ENCODE peak calls at places on chromosome 2, in seven cellular contexts. One of them, this sample, is unnamed.
A peak's percentile ranks its signal among the peaks of the same experiment; 100 is the strongest.

GRCh38 chr2:173401716-173402326 is 47.1 kb downstream of the CDCA7 start:
- DNase-seq in CD8-positive, alpha-beta T cell: no peak
- DNase-seq in tibial artery: no peak
- DNase-seq in mucosa of descending colon: no peak
- DNase-seq in uterus: no peak
- DNase-seq in CD8-positive, alpha-beta memory T cell: no peak
- DNase-seq in GM23248: peak; percentile 36
- DNase-seq in this sample: no peak

GRCh38 chr2:170991398-170992185 is 62.5 kb downstream of the GORASP2 start:
- DNase-seq in CD8-positive, alpha-beta T cell: no peak
- DNase-seq in tibial artery: no peak
- DNase-seq in mucosa of descending colon: no peak
- DNase-seq in uterus: no peak
- DNase-seq in CD8-positive, alpha-beta memory T cell: no peak
- DNase-seq in GM23248: no peak
- DNase-seq in this sample: no peak

GRCh38 chr2:10449481-10449831 is 1.3 kb upstream of the ODC1 start:
- DNase-seq in CD8-positive, alpha-beta T cell: no peak
- DNase-seq in tibial artery: no peak
- DNase-seq in mucosa of descending colon: no peak
- DNase-seq in uterus: no peak
- DNase-seq in CD8-positive, alpha-beta memory T cell: no peak
- DNase-seq in GM23248: no peak
- DNase-seq in this sample: no peak

GRCh38 chr2:31335921-31336570 is 78.5 kb downstream of the XDH start:
- DNase-seq in CD8-positive, alpha-beta T cell: no peak
- DNase-seq in tibial artery: no peak
- DNase-seq in mucosa of descending colon: no peak
- DNase-seq in uterus: no peak
- DNase-seq in CD8-positive, alpha-beta memory T cell: no peak
- DNase-seq in GM23248: peak; percentile 83
- DNase-seq in this sample: peak; percentile 73

GRCh38 chr2:70926042-70926441 is 9.7 kb upstream of the ATP6V1B1 start:
- DNase-seq in CD8-positive, alpha-beta T cell: no peak
- DNase-seq in tibial artery: no peak
- DNase-seq in mucosa of descending colon: no peak
- DNase-seq in uterus: no peak
- DNase-seq in CD8-positive, alpha-beta memory T cell: no peak
- DNase-seq in GM23248: no peak
- DNase-seq in this sample: no peak

GRCh38 chr2:149575277-149575676 is 12.3 kb downstream of the MMADHC start:
- DNase-seq in CD8-positive, alpha-beta T cell: no peak
- DNase-seq in tibial artery: no peak
- DNase-seq in mucosa of descending colon: no peak
- DNase-seq in uterus: no peak
- DNase-seq in CD8-positive, alpha-beta memory T cell: no peak
- DNase-seq in GM23248: no peak
- DNase-seq in this sample: no peak

GRCh38 chr2:163594572-163594971 is 141.2 kb downstream of the FIGN start:
- DNase-seq in CD8-positive, alpha-beta T cell: no peak
- DNase-seq in tibial artery: no peak
- DNase-seq in mucosa of descending colon: no peak
- DNase-seq in uterus: no peak
- DNase-seq in CD8-positive, alpha-beta memory T cell: no peak
- DNase-seq in GM23248: no peak
- DNase-seq in this sample: no peak

GRCh38 chr2:54456526-54457325 is 599 bp downstream of the SPTBN1 start:
- DNase-seq in CD8-positive, alpha-beta T cell: no peak
- DNase-seq in tibial artery: no peak
- DNase-seq in mucosa of descending colon: no peak
- DNase-seq in uterus: peak; percentile 46
- DNase-seq in CD8-positive, alpha-beta memory T cell: no peak
- DNase-seq in GM23248: peak; percentile 71
- DNase-seq in this sample: peak; percentile 63

GRCh38 chr2:85844486-85844885 is 44.3 kb downstream of the ST3GAL5 start:
- DNase-seq in CD8-positive, alpha-beta T cell: no peak
- DNase-seq in tibial artery: no peak
- DNase-seq in mucosa of descending colon: no peak
- DNase-seq in uterus: no peak
- DNase-seq in CD8-positive, alpha-beta memory T cell: no peak
- DNase-seq in GM23248: no peak
- DNase-seq in this sample: no peak

GRCh38 chr2:201357216-201357615 is at the start of gene FLACC1:
- DNase-seq in CD8-positive, alpha-beta T cell: no peak
- DNase-seq in tibial artery: no peak
- DNase-seq in mucosa of descending colon: no peak
- DNase-seq in uterus: no peak
- DNase-seq in CD8-positive, alpha-beta memory T cell: no peak
- DNase-seq in GM23248: peak; percentile 51
- DNase-seq in this sample: no peak

GRCh38 chr2:137659616-137660015 is 304.7 kb upstream of the HNMT start:
- DNase-seq in CD8-positive, alpha-beta T cell: no peak
- DNase-seq in tibial artery: no peak
- DNase-seq in mucosa of descending colon: peak; percentile 30
- DNase-seq in uterus: no peak
- DNase-seq in CD8-positive, alpha-beta memory T cell: no peak
- DNase-seq in GM23248: peak; percentile 50
- DNase-seq in this sample: peak; percentile 4

GRCh38 chr2:113896791-113897190 is 6.9 kb downstream of the ACTR3 start:
- DNase-seq in CD8-positive, alpha-beta T cell: no peak
- DNase-seq in tibial artery: no peak
- DNase-seq in mucosa of descending colon: no peak
- DNase-seq in uterus: no peak
- DNase-seq in CD8-positive, alpha-beta memory T cell: no peak
- DNase-seq in GM23248: peak; percentile 35
- DNase-seq in this sample: no peak

GRCh38 chr2:30514134-30514860 is 67.3 kb downstream of the LCLAT1 start:
- DNase-seq in CD8-positive, alpha-beta T cell: no peak
- DNase-seq in tibial artery: no peak
- DNase-seq in mucosa of descending colon: no peak
- DNase-seq in uterus: no peak
- DNase-seq in CD8-positive, alpha-beta memory T cell: no peak
- DNase-seq in GM23248: peak; percentile 78
- DNase-seq in this sample: peak; percentile 69

GRCh38 chr2:226300487-226300886 is 499.1 kb downstream of the IRS1 start:
- DNase-seq in CD8-positive, alpha-beta T cell: no peak
- DNase-seq in tibial artery: no peak
- DNase-seq in mucosa of descending colon: no peak
- DNase-seq in uterus: no peak
- DNase-seq in CD8-positive, alpha-beta memory T cell: no peak
- DNase-seq in GM23248: no peak
- DNase-seq in this sample: no peak

GRCh38 chr2:12675352-12675795 is 41.4 kb upstream of the TRIB2 start:
- DNase-seq in CD8-positive, alpha-beta T cell: no peak
- DNase-seq in tibial artery: no peak
- DNase-seq in mucosa of descending colon: no peak
- DNase-seq in uterus: no peak
- DNase-seq in CD8-positive, alpha-beta memory T cell: no peak
- DNase-seq in GM23248: peak; percentile 61
- DNase-seq in this sample: peak; percentile 50

GRCh38 chr2:121519153-121519552 is 11.5 kb upstream of the RNU4ATAC start:
- DNase-seq in CD8-positive, alpha-beta T cell: no peak
- DNase-seq in tibial artery: no peak
- DNase-seq in mucosa of descending colon: no peak
- DNase-seq in uterus: no peak
- DNase-seq in CD8-positive, alpha-beta memory T cell: no peak
- DNase-seq in GM23248: no peak
- DNase-seq in this sample: no peak

GRCh38 chr2:76320716-76321115 is 610.0 kb upstream of the GCFC2 start:
- DNase-seq in CD8-positive, alpha-beta T cell: no peak
- DNase-seq in tibial artery: no peak
- DNase-seq in mucosa of descending colon: no peak
- DNase-seq in uterus: no peak
- DNase-seq in CD8-positive, alpha-beta memory T cell: no peak
- DNase-seq in GM23248: no peak
- DNase-seq in this sample: no peak

GRCh38 chr2:234444888-234445287 is 52.0 kb downstream of the ARL4C start:
- DNase-seq in CD8-positive, alpha-beta T cell: peak; percentile 63
- DNase-seq in tibial artery: no peak
- DNase-seq in mucosa of descending colon: peak; percentile 49
- DNase-seq in uterus: no peak
- DNase-seq in CD8-positive, alpha-beta memory T cell: peak; percentile 75
- DNase-seq in GM23248: peak; percentile 93
- DNase-seq in this sample: peak; percentile 70

GRCh38 chr2:108607706-108608301 is 73.5 kb downstream of the LIMS1 start:
- DNase-seq in CD8-positive, alpha-beta T cell: peak; percentile 47
- DNase-seq in tibial artery: no peak
- DNase-seq in mucosa of descending colon: peak; percentile 66
- DNase-seq in uterus: no peak
- DNase-seq in CD8-positive, alpha-beta memory T cell: peak; percentile 74
- DNase-seq in GM23248: peak; percentile 62
- DNase-seq in this sample: no peak

GRCh38 chr2:217612920-217613319 is 389.9 kb downstream of the TNS1 start:
- DNase-seq in CD8-positive, alpha-beta T cell: no peak
- DNase-seq in tibial artery: no peak
- DNase-seq in mucosa of descending colon: no peak
- DNase-seq in uterus: no peak
- DNase-seq in CD8-positive, alpha-beta memory T cell: no peak
- DNase-seq in GM23248: no peak
- DNase-seq in this sample: no peak

GRCh38 chr2:191696001-191696400 is 18.1 kb downstream of the NABP1 start:
- DNase-seq in CD8-positive, alpha-beta T cell: no peak
- DNase-seq in tibial artery: peak; percentile 85
- DNase-seq in mucosa of descending colon: peak; percentile 66
- DNase-seq in uterus: peak; percentile 24
- DNase-seq in CD8-positive, alpha-beta memory T cell: no peak
- DNase-seq in GM23248: peak; percentile 97
- DNase-seq in this sample: peak; percentile 82

GRCh38 chr2:175143678-175144077 is 24.3 kb downstream of the ATF2 start:
- DNase-seq in CD8-positive, alpha-beta T cell: no peak
- DNase-seq in tibial artery: no peak
- DNase-seq in mucosa of descending colon: no peak
- DNase-seq in uterus: no peak
- DNase-seq in CD8-positive, alpha-beta memory T cell: no peak
- DNase-seq in GM23248: no peak
- DNase-seq in this sample: no peak

GRCh38 chr2:101883860-101884259 is 107.9 kb upstream of the IL1R2 start:
- DNase-seq in CD8-positive, alpha-beta T cell: peak; percentile 13
- DNase-seq in tibial artery: no peak
- DNase-seq in mucosa of descending colon: peak; percentile 56
- DNase-seq in uterus: no peak
- DNase-seq in CD8-positive, alpha-beta memory T cell: no peak
- DNase-seq in GM23248: peak; percentile 78
- DNase-seq in this sample: peak; percentile 10

GRCh38 chr2:143702931-143703330 is 573.7 kb downstream of the ARHGAP15 start:
- DNase-seq in CD8-positive, alpha-beta T cell: no peak
- DNase-seq in tibial artery: no peak
- DNase-seq in mucosa of descending colon: no peak
- DNase-seq in uterus: no peak
- DNase-seq in CD8-positive, alpha-beta memory T cell: no peak
- DNase-seq in GM23248: no peak
- DNase-seq in this sample: no peak

GRCh38 chr2:131035826-131036231 is 57.4 kb downstream of the FAM168B start:
- DNase-seq in CD8-positive, alpha-beta T cell: no peak
- DNase-seq in tibial artery: no peak
- DNase-seq in mucosa of descending colon: no peak
- DNase-seq in uterus: no peak
- DNase-seq in CD8-positive, alpha-beta memory T cell: no peak
- DNase-seq in GM23248: peak; percentile 15
- DNase-seq in this sample: no peak

GRCh38 chr2:98555681-98556080 is 52.6 kb downstream of the COA5 start:
- DNase-seq in CD8-positive, alpha-beta T cell: no peak
- DNase-seq in tibial artery: peak; percentile 12
- DNase-seq in mucosa of descending colon: no peak
- DNase-seq in uterus: no peak
- DNase-seq in CD8-positive, alpha-beta memory T cell: no peak
- DNase-seq in GM23248: no peak
- DNase-seq in this sample: no peak

GRCh38 chr2:181679544-181679979 is 755 bp downstream of the NEUROD1 start:
- DNase-seq in CD8-positive, alpha-beta T cell: no peak
- DNase-seq in tibial artery: no peak
- DNase-seq in mucosa of descending colon: no peak
- DNase-seq in uterus: no peak
- DNase-seq in CD8-positive, alpha-beta memory T cell: no peak
- DNase-seq in GM23248: no peak
- DNase-seq in this sample: no peak

GRCh38 chr2:169464508-169465386 is 14.5 kb upstream of the BBS5 start:
- DNase-seq in CD8-positive, alpha-beta T cell: no peak
- DNase-seq in tibial artery: no peak
- DNase-seq in mucosa of descending colon: no peak
- DNase-seq in uterus: no peak
- DNase-seq in CD8-positive, alpha-beta memory T cell: no peak
- DNase-seq in GM23248: no peak
- DNase-seq in this sample: no peak

GRCh38 chr2:177058747-177059146 is 153.8 kb upstream of the HNRNPA3 start:
- DNase-seq in CD8-positive, alpha-beta T cell: no peak
- DNase-seq in tibial artery: no peak
- DNase-seq in mucosa of descending colon: no peak
- DNase-seq in uterus: no peak
- DNase-seq in CD8-positive, alpha-beta memory T cell: no peak
- DNase-seq in GM23248: no peak
- DNase-seq in this sample: no peak

GRCh38 chr2:196413821-196414274 is 225.7 kb upstream of the CCDC150 start:
- DNase-seq in CD8-positive, alpha-beta T cell: no peak
- DNase-seq in tibial artery: no peak
- DNase-seq in mucosa of descending colon: no peak
- DNase-seq in uterus: no peak
- DNase-seq in CD8-positive, alpha-beta memory T cell: no peak
- DNase-seq in GM23248: peak; percentile 35
- DNase-seq in this sample: no peak

GRCh38 chr2:75055820-75056675 is 97.6 kb downstream of the POLE4 start:
- DNase-seq in CD8-positive, alpha-beta T cell: no peak
- DNase-seq in tibial artery: no peak
- DNase-seq in mucosa of descending colon: no peak
- DNase-seq in uterus: no peak
- DNase-seq in CD8-positive, alpha-beta memory T cell: no peak
- DNase-seq in GM23248: peak; percentile 75
- DNase-seq in this sample: peak; percentile 22
- H3K4me3 ChIP-seq in CD8-positive, alpha-beta T cell: no peak overlapping the region
- H3K4me3 ChIP-seq in tibial artery: no peak overlapping the region
- H3K4me3 ChIP-seq in mucosa of descending colon: no peak overlapping the region
- H3K4me3 ChIP-seq in uterus: no peak overlapping the region
- H3K4me3 ChIP-seq in CD8-positive, alpha-beta memory T cell: no peak overlapping the region
- H3K4me3 ChIP-seq in GM23248: no peak overlapping the region
- H3K4me3 ChIP-seq in this sample: no peak overlapping the region

GRCh38 chr2:179966778-179967394 is 40.2 kb downstream of the CWC22 start:
- DNase-seq in CD8-positive, alpha-beta T cell: no peak
- DNase-seq in tibial artery: no peak
- DNase-seq in mucosa of descending colon: no peak
- DNase-seq in uterus: no peak
- DNase-seq in CD8-positive, alpha-beta memory T cell: no peak
- DNase-seq in GM23248: no peak
- DNase-seq in this sample: no peak
- H3K36me3 ChIP-seq in CD8-positive, alpha-beta T cell: peaks cover 29% of the 10 kb centered on the region
- H3K36me3 ChIP-seq in tibial artery: peaks cover 46% of the 10 kb centered on the region
- H3K36me3 ChIP-seq in mucosa of descending colon: no peaks in the 10 kb centered on the region
- H3K36me3 ChIP-seq in uterus: no peaks in the 10 kb centered on the region
- H3K36me3 ChIP-seq in CD8-positive, alpha-beta memory T cell: peaks cover 33% of the 10 kb centered on the region
- H3K36me3 ChIP-seq in GM23248: peaks cover 36% of the 10 kb centered on the region
- H3K36me3 ChIP-seq in this sample: peaks cover 58% of the 10 kb centered on the region

GRCh38 chr2:19425419-19425818 is 67.0 kb upstream of the OSR1 start:
- DNase-seq in CD8-positive, alpha-beta T cell: no peak
- DNase-seq in tibial artery: no peak
- DNase-seq in mucosa of descending colon: no peak
- DNase-seq in uterus: no peak
- DNase-seq in CD8-positive, alpha-beta memory T cell: no peak
- DNase-seq in GM23248: peak; percentile 17
- DNase-seq in this sample: no peak
- H3K4me3 ChIP-seq in CD8-positive, alpha-beta T cell: no peak overlapping the region
- H3K4me3 ChIP-seq in tibial artery: no peak overlapping the region
- H3K4me3 ChIP-seq in mucosa of descending colon: no peak overlapping the region
- H3K4me3 ChIP-seq in uterus: no peak overlapping the region
- H3K4me3 ChIP-seq in CD8-positive, alpha-beta memory T cell: no peak overlapping the region
- H3K4me3 ChIP-seq in GM23248: no peak overlapping the region
- H3K4me3 ChIP-seq in this sample: no peak overlapping the region

GRCh38 chr2:241635756-241636155 is 1.2 kb downstream of the THAP4 start:
- DNase-seq in CD8-positive, alpha-beta T cell: no peak
- DNase-seq in tibial artery: no peak
- DNase-seq in mucosa of descending colon: no peak
- DNase-seq in uterus: no peak
- DNase-seq in CD8-positive, alpha-beta memory T cell: no peak
- DNase-seq in GM23248: peak; percentile 36
- DNase-seq in this sample: no peak
- H3K36me3 ChIP-seq in CD8-positive, alpha-beta T cell: peaks cover 11% of the 10 kb centered on the region
- H3K36me3 ChIP-seq in tibial artery: peaks cover 37% of the 10 kb centered on the region
- H3K36me3 ChIP-seq in mucosa of descending colon: peaks cover 9% of the 10 kb centered on the region
- H3K36me3 ChIP-seq in uterus: no peaks in the 10 kb centered on the region
- H3K36me3 ChIP-seq in CD8-positive, alpha-beta memory T cell: peaks cover 14% of the 10 kb centered on the region
- H3K36me3 ChIP-seq in GM23248: peaks cover 13% of the 10 kb centered on the region
- H3K36me3 ChIP-seq in this sample: peaks cover 63% of the 10 kb centered on the region

This sample was measured in MG63.